ENCODE peak calls at places on chromosomes 13 and 19, in nine cellular contexts. One of them, this sample, is unnamed. For H3K27me3, the result is how much of the 10 kb centered on the place peaks cover.

GRCh38 chr13:96994030-96994848 is at the start of gene OXGR1:
- DNase-seq in ovary: no peak
- DNase-seq in brain microvascular endothelial cell: no peak
- DNase-seq in GM23338: peak
- DNase-seq in pancreas: peak
- DNase-seq in CD8-positive, alpha-beta memory T cell: no peak
- DNase-seq in psoas muscle: peak
- DNase-seq in IMR-90: no peak
- DNase-seq in bronchial epithelial cell: no peak
- DNase-seq in this sample: peak

GRCh38 chr13:22428188-22428828 is 752.5 kb upstream of the SGCG start:
- DNase-seq in CD8-positive, alpha-beta memory T cell: no peak
- DNase-seq in pancreas: no peak
- DNase-seq in ovary: no peak
- DNase-seq in bronchial epithelial cell: no peak
- DNase-seq in psoas muscle: no peak
- DNase-seq in IMR-90: no peak
- DNase-seq in brain microvascular endothelial cell: no peak
- DNase-seq in GM23338: no peak
- DNase-seq in this sample: no peak

GRCh38 chr13:97262058-97262457 is 39.9 kb downstream of the MBNL2 start:
- DNase-seq in ovary: no peak
- DNase-seq in pancreas: no peak
- DNase-seq in GM23338: no peak
- DNase-seq in CD8-positive, alpha-beta memory T cell: peak
- DNase-seq in brain microvascular endothelial cell: no peak
- DNase-seq in IMR-90: no peak
- DNase-seq in bronchial epithelial cell: no peak
- DNase-seq in psoas muscle: peak
- DNase-seq in this sample: no peak

GRCh38 chr19:13833330-13834265 is 38.4 kb downstream of the ZSWIM4 start:
- DNase-seq in brain microvascular endothelial cell: peak
- DNase-seq in bronchial epithelial cell: peak
- DNase-seq in ovary: peak
- DNase-seq in GM23338: peak
- DNase-seq in pancreas: peak
- DNase-seq in CD8-positive, alpha-beta memory T cell: peak
- DNase-seq in psoas muscle: peak
- DNase-seq in IMR-90: peak
- DNase-seq in this sample: peak

GRCh38 chr19:47723573-47723923 is 10.3 kb downstream of the EHD2 start:
- DNase-seq in brain microvascular endothelial cell: peak
- DNase-seq in psoas muscle: peak
- DNase-seq in IMR-90: peak
- DNase-seq in pancreas: no peak
- DNase-seq in bronchial epithelial cell: peak
- DNase-seq in CD8-positive, alpha-beta memory T cell: no peak
- DNase-seq in GM23338: no peak
- DNase-seq in ovary: peak
- DNase-seq in this sample: no peak

GRCh38 chr13:113041293-113041690 is 64.3 kb upstream of the F7 start:
- DNase-seq in GM23338: no peak
- DNase-seq in bronchial epithelial cell: no peak
- DNase-seq in IMR-90: no peak
- DNase-seq in ovary: no peak
- DNase-seq in brain microvascular endothelial cell: no peak
- DNase-seq in CD8-positive, alpha-beta memory T cell: no peak
- DNase-seq in psoas muscle: no peak
- DNase-seq in pancreas: peak
- DNase-seq in this sample: no peak

GRCh38 chr13:23753523-23753922 is 135.7 kb downstream of the MIPEP start:
- DNase-seq in bronchial epithelial cell: peak
- DNase-seq in IMR-90: peak
- DNase-seq in brain microvascular endothelial cell: peak
- DNase-seq in psoas muscle: no peak
- DNase-seq in pancreas: no peak
- DNase-seq in GM23338: peak
- DNase-seq in CD8-positive, alpha-beta memory T cell: no peak
- DNase-seq in ovary: no peak
- DNase-seq in this sample: no peak

GRCh38 chr19:10390652-10391286 is 10.4 kb upstream of the TYK2 start:
- DNase-seq in ovary: peak
- DNase-seq in bronchial epithelial cell: peak
- DNase-seq in pancreas: peak
- DNase-seq in psoas muscle: peak
- DNase-seq in GM23338: peak
- DNase-seq in brain microvascular endothelial cell: peak
- DNase-seq in IMR-90: peak
- DNase-seq in CD8-positive, alpha-beta memory T cell: peak
- DNase-seq in this sample: peak

GRCh38 chr19:47776568-47776967 is 1.9 kb upstream of the SELENOW start:
- DNase-seq in GM23338: peak
- DNase-seq in bronchial epithelial cell: peak
- DNase-seq in psoas muscle: no peak
- DNase-seq in CD8-positive, alpha-beta memory T cell: no peak
- DNase-seq in brain microvascular endothelial cell: no peak
- DNase-seq in pancreas: no peak
- DNase-seq in ovary: no peak
- DNase-seq in IMR-90: no peak
- DNase-seq in this sample: no peak

GRCh38 chr19:1608414-1609391 is 3.4 kb upstream of the UQCR11 start:
- DNase-seq in ovary: no peak
- DNase-seq in brain microvascular endothelial cell: no peak
- DNase-seq in bronchial epithelial cell: no peak
- DNase-seq in IMR-90: no peak
- DNase-seq in CD8-positive, alpha-beta memory T cell: peak
- DNase-seq in GM23338: peak
- DNase-seq in psoas muscle: no peak
- DNase-seq in pancreas: no peak
- DNase-seq in this sample: no peak

GRCh38 chr19:1609680-1610474 is 4.6 kb upstream of the UQCR11 start:
- DNase-seq in CD8-positive, alpha-beta memory T cell: no peak
- DNase-seq in ovary: no peak
- DNase-seq in psoas muscle: no peak
- DNase-seq in IMR-90: no peak
- DNase-seq in brain microvascular endothelial cell: no peak
- DNase-seq in GM23338: no peak
- DNase-seq in pancreas: no peak
- DNase-seq in bronchial epithelial cell: no peak
- DNase-seq in this sample: no peak

GRCh38 chr19:1605236-1606137 is at the start of gene UQCR11:
- DNase-seq in ovary: peak
- DNase-seq in psoas muscle: peak
- DNase-seq in pancreas: peak
- DNase-seq in CD8-positive, alpha-beta memory T cell: peak
- DNase-seq in brain microvascular endothelial cell: peak
- DNase-seq in IMR-90: peak
- DNase-seq in bronchial epithelial cell: peak
- DNase-seq in GM23338: peak
- DNase-seq in this sample: peak

GRCh38 chr19:1602091-1602707 is 3.1 kb downstream of the UQCR11 start:
- DNase-seq in psoas muscle: no peak
- DNase-seq in pancreas: no peak
- DNase-seq in IMR-90: no peak
- DNase-seq in CD8-positive, alpha-beta memory T cell: no peak
- DNase-seq in bronchial epithelial cell: no peak
- DNase-seq in brain microvascular endothelial cell: no peak
- DNase-seq in ovary: no peak
- DNase-seq in GM23338: no peak
- DNase-seq in this sample: no peak

DNA sequence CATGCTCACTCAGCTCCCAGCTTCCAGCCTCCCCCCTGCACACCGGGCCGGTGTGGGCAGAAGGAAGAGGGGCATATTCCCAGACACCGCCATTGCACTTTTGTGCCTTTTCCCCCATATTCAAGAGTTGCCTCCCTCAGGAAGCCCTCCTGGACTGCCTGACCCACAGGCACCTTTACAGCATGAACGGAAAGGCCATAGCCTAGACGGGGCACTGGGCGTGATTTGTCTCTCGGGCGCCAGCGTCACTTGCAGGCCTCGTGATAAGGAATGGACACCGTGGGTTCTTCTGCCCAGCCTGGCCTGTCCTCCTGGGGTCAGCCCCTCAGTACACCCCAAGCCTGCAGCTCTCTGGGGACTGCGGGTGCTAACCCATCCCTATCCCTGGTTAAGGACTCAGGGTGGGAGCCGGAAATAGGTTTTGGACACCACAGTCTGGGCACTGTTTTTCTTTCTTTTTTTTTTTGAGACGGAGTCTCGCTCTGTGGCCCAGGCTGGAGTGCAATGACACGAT is 933 bp upstream of the UQCR11 start:
- DNase-seq in pancreas: peak
- DNase-seq in bronchial epithelial cell: no peak
- DNase-seq in psoas muscle: no peak
- DNase-seq in brain microvascular endothelial cell: no peak
- DNase-seq in GM23338: no peak
- DNase-seq in IMR-90: no peak
- DNase-seq in ovary: no peak
- DNase-seq in CD8-positive, alpha-beta memory T cell: no peak
- DNase-seq in this sample: no peak
- H3K27me3 ChIP-seq in pancreas: under half
- H3K27me3 ChIP-seq in bronchial epithelial cell: under half
- H3K27me3 ChIP-seq in psoas muscle: under half
- H3K27me3 ChIP-seq in brain microvascular endothelial cell: under half
- H3K27me3 ChIP-seq in GM23338: under half
- H3K27me3 ChIP-seq in IMR-90: under half
- H3K27me3 ChIP-seq in ovary: under half
- H3K27me3 ChIP-seq in CD8-positive, alpha-beta memory T cell: under half
- H3K27me3 ChIP-seq in this sample: under half

DNA sequence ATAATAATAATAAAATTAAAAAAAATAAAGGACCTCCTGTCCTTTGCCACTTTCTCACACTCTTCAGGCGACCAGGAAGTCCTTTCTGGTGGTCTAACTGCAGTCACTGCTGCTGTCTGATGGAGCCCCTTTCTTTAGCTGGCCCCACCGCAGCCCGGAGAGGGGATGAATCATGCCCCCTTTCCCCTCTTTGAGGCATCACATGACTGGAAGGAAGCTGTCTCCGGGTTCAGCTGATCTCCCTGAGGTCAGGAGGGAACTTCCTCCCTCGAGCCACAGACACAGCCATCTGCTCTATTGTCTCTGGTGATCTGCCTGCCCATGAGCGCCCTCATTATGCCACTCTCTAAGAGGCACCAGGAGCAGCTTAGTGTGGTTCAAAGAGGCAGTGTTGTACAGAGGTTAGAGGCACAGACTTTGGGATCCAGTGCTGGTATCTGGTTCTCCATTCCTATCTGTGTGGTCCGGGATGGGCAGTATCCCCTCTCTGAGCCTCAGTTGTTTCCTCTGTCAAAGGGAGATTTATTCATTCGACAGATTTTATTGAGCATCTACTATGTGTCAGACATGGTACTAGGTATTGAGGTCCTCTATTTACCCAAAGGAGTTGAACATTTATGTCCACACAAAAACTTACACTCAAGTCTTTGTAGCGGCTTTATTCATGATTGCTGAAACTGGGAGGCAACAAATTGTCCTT is 30.0 kb downstream of the VAV1 start:
- DNase-seq in psoas muscle: peak
- DNase-seq in CD8-positive, alpha-beta memory T cell: peak
- DNase-seq in IMR-90: no peak
- DNase-seq in bronchial epithelial cell: peak
- DNase-seq in pancreas: no peak
- DNase-seq in GM23338: peak
- DNase-seq in ovary: no peak
- DNase-seq in brain microvascular endothelial cell: no peak
- DNase-seq in this sample: no peak
- H3K27me3 ChIP-seq in psoas muscle: under half
- H3K27me3 ChIP-seq in CD8-positive, alpha-beta memory T cell: under half
- H3K27me3 ChIP-seq in IMR-90: under half
- H3K27me3 ChIP-seq in bronchial epithelial cell: under half
- H3K27me3 ChIP-seq in pancreas: under half
- H3K27me3 ChIP-seq in GM23338: under half
- H3K27me3 ChIP-seq in ovary: under half
- H3K27me3 ChIP-seq in brain microvascular endothelial cell: under half
- H3K27me3 ChIP-seq in this sample: under half

GRCh38 chr19:3723883-3724282 is 15.7 kb downstream of the TJP3 start:
- DNase-seq in IMR-90: no peak
- DNase-seq in ovary: no peak
- DNase-seq in brain microvascular endothelial cell: no peak
- DNase-seq in psoas muscle: no peak
- DNase-seq in bronchial epithelial cell: no peak
- DNase-seq in CD8-positive, alpha-beta memory T cell: no peak
- DNase-seq in pancreas: no peak
- DNase-seq in GM23338: peak
- DNase-seq in this sample: no peak
- H3K27me3 ChIP-seq in IMR-90: under half
- H3K27me3 ChIP-seq in ovary: under half
- H3K27me3 ChIP-seq in brain microvascular endothelial cell: under half
- H3K27me3 ChIP-seq in psoas muscle: under half
- H3K27me3 ChIP-seq in bronchial epithelial cell: under half
- H3K27me3 ChIP-seq in CD8-positive, alpha-beta memory T cell: under half
- H3K27me3 ChIP-seq in pancreas: under half
- H3K27me3 ChIP-seq in GM23338: under half
- H3K27me3 ChIP-seq in this sample: under half

GRCh38 chr19:29004796-29005195 is 208.2 kb downstream of the UQCRFS1 start:
- DNase-seq in IMR-90: no peak
- DNase-seq in pancreas: no peak
- DNase-seq in CD8-positive, alpha-beta memory T cell: no peak
- DNase-seq in GM23338: no peak
- DNase-seq in psoas muscle: no peak
- DNase-seq in ovary: no peak
- DNase-seq in brain microvascular endothelial cell: no peak
- DNase-seq in bronchial epithelial cell: no peak
- DNase-seq in this sample: no peak
- H3K27me3 ChIP-seq in IMR-90: under half
- H3K27me3 ChIP-seq in pancreas: under half
- H3K27me3 ChIP-seq in CD8-positive, alpha-beta memory T cell: under half
- H3K27me3 ChIP-seq in GM23338: under half
- H3K27me3 ChIP-seq in psoas muscle: under half
- H3K27me3 ChIP-seq in ovary: under half
- H3K27me3 ChIP-seq in brain microvascular endothelial cell: under half
- H3K27me3 ChIP-seq in bronchial epithelial cell: under half
- H3K27me3 ChIP-seq in this sample: under half

DNA sequence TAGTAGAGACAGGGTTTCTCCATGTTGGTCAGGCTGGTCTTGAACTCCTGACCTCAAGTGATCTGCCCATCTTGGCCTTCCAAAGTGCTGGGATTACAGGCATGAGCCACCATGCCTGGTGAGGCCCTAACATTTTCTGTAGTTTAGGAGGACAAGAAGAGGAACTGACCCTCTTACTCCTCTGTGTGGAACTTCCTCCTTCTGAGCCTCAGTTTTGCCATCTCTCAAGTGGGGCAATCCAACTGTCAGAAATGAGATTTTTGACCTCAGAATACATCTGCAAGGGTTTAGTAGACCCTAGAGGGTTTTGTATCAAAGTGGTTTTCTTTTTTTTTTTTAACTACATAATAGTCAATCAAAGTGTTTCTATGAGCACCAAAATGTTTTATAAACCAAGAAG is 2.4 kb downstream of the DKKL1 start:
- DNase-seq in ovary: no peak
- DNase-seq in pancreas: no peak
- DNase-seq in brain microvascular endothelial cell: no peak
- DNase-seq in GM23338: no peak
- DNase-seq in psoas muscle: no peak
- DNase-seq in CD8-positive, alpha-beta memory T cell: no peak
- DNase-seq in bronchial epithelial cell: no peak
- DNase-seq in IMR-90: no peak
- DNase-seq in this sample: no peak
- H3K27me3 ChIP-seq in ovary: under half
- H3K27me3 ChIP-seq in pancreas: under half
- H3K27me3 ChIP-seq in brain microvascular endothelial cell: under half
- H3K27me3 ChIP-seq in GM23338: under half
- H3K27me3 ChIP-seq in psoas muscle: under half
- H3K27me3 ChIP-seq in CD8-positive, alpha-beta memory T cell: under half
- H3K27me3 ChIP-seq in bronchial epithelial cell: under half
- H3K27me3 ChIP-seq in IMR-90: under half
- H3K27me3 ChIP-seq in this sample: under half

This sample was measured in neuronal stem cell.